ENCODE peak calls at places on chromosomes 5 and 9, in eight cellular contexts. One of them, this sample, is unnamed. For H3K4me1, the result is how much of the 10 kb centered on the place peaks cover.

GRCh38 chr9:76634356-76635054 is 129.7 kb upstream of the PCA3 start:
- DNase-seq in HepG2: peak
- DNase-seq in mammary epithelial cell: peak
- DNase-seq in H9: no peak
- DNase-seq in neural progenitor cell: no peak
- DNase-seq in PC-3: peak
- DNase-seq in GM23248: peak
- DNase-seq in astrocyte: peak
- DNase-seq in this sample: no peak

GRCh38 chr5:142806769-142807377 is 36.7 kb downstream of the ARHGAP26 start:
- DNase-seq in astrocyte: peak
- DNase-seq in HepG2: peak
- DNase-seq in PC-3: no peak
- DNase-seq in H9: no peak
- DNase-seq in mammary epithelial cell: no peak
- DNase-seq in GM23248: no peak
- DNase-seq in neural progenitor cell: no peak
- DNase-seq in this sample: no peak

GRCh38 chr5:134436523-134437339 is 25.1 kb upstream of the CDKN2AIPNL start:
- DNase-seq in H9: peak
- DNase-seq in neural progenitor cell: no peak
- DNase-seq in mammary epithelial cell: peak
- DNase-seq in HepG2: peak
- DNase-seq in GM23248: peak
- DNase-seq in astrocyte: peak
- DNase-seq in PC-3: peak
- DNase-seq in this sample: no peak

GRCh38 chr9:93079371-93079770 is 16.6 kb upstream of the CARD19 start:
- DNase-seq in neural progenitor cell: no peak
- DNase-seq in mammary epithelial cell: no peak
- DNase-seq in HepG2: no peak
- DNase-seq in PC-3: no peak
- DNase-seq in GM23248: no peak
- DNase-seq in astrocyte: no peak
- DNase-seq in H9: no peak
- DNase-seq in this sample: no peak

GRCh38 chr5:31815394-31815793 is 176.5 kb downstream of the PDZD2 start:
- DNase-seq in neural progenitor cell: no peak
- DNase-seq in astrocyte: no peak
- DNase-seq in GM23248: no peak
- DNase-seq in mammary epithelial cell: no peak
- DNase-seq in HepG2: no peak
- DNase-seq in PC-3: no peak
- DNase-seq in H9: no peak
- DNase-seq in this sample: no peak

GRCh38 chr9:136346927-136347465 is 16.5 kb downstream of the DNLZ start:
- DNase-seq in H9: no peak
- DNase-seq in astrocyte: no peak
- DNase-seq in mammary epithelial cell: no peak
- DNase-seq in PC-3: no peak
- DNase-seq in GM23248: no peak
- DNase-seq in HepG2: no peak
- DNase-seq in neural progenitor cell: no peak
- DNase-seq in this sample: no peak

GRCh38 chr9:2016411-2017208 is 1.5 kb downstream of the SMARCA2 start:
- DNase-seq in neural progenitor cell: peak
- DNase-seq in astrocyte: peak
- DNase-seq in PC-3: peak
- DNase-seq in mammary epithelial cell: peak
- DNase-seq in GM23248: peak
- DNase-seq in HepG2: peak
- DNase-seq in H9: peak
- DNase-seq in this sample: peak

GRCh38 chr9:126695186-126696090 is 81.7 kb downstream of the LMX1B start:
- DNase-seq in H9: peak
- DNase-seq in neural progenitor cell: peak
- DNase-seq in PC-3: no peak
- DNase-seq in mammary epithelial cell: no peak
- DNase-seq in astrocyte: no peak
- DNase-seq in HepG2: no peak
- DNase-seq in GM23248: no peak
- DNase-seq in this sample: peak

GRCh38 chr9:125629451-125629850 is 77.6 kb downstream of the MAPKAP1 start:
- DNase-seq in neural progenitor cell: no peak
- DNase-seq in GM23248: no peak
- DNase-seq in H9: no peak
- DNase-seq in astrocyte: no peak
- DNase-seq in PC-3: no peak
- DNase-seq in HepG2: no peak
- DNase-seq in mammary epithelial cell: no peak
- DNase-seq in this sample: no peak

GRCh38 chr5:1435369-1435768 is 9.9 kb downstream of the SLC6A3 start:
- DNase-seq in astrocyte: no peak
- DNase-seq in HepG2: no peak
- DNase-seq in GM23248: no peak
- DNase-seq in mammary epithelial cell: no peak
- DNase-seq in neural progenitor cell: no peak
- DNase-seq in H9: no peak
- DNase-seq in PC-3: no peak
- DNase-seq in this sample: peak

GRCh38 chr5:135821802-135822201 is 12.7 kb upstream of the SLC25A48 start:
- DNase-seq in GM23248: no peak
- DNase-seq in astrocyte: no peak
- DNase-seq in neural progenitor cell: no peak
- DNase-seq in H9: no peak
- DNase-seq in HepG2: no peak
- DNase-seq in mammary epithelial cell: no peak
- DNase-seq in PC-3: no peak
- DNase-seq in this sample: peak

GRCh38 chr9:117826837-117827236 is 122.6 kb downstream of the TLR4 start:
- DNase-seq in GM23248: no peak
- DNase-seq in HepG2: no peak
- DNase-seq in PC-3: no peak
- DNase-seq in H9: no peak
- DNase-seq in mammary epithelial cell: no peak
- DNase-seq in astrocyte: no peak
- DNase-seq in neural progenitor cell: no peak
- DNase-seq in this sample: no peak

GRCh38 chr5:141412853-141413539 is at the start of gene PCDHGA10:
- DNase-seq in GM23248: peak
- DNase-seq in HepG2: peak
- DNase-seq in neural progenitor cell: peak
- DNase-seq in mammary epithelial cell: peak
- DNase-seq in H9: peak
- DNase-seq in PC-3: no peak
- DNase-seq in astrocyte: peak
- DNase-seq in this sample: peak

GRCh38 chr5:132384506-132384905 is 15.0 kb downstream of the SLC22A5 start:
- DNase-seq in HepG2: no peak
- DNase-seq in H9: no peak
- DNase-seq in neural progenitor cell: no peak
- DNase-seq in PC-3: no peak
- DNase-seq in mammary epithelial cell: no peak
- DNase-seq in astrocyte: no peak
- DNase-seq in GM23248: no peak
- DNase-seq in this sample: no peak

GRCh38 chr5:7000316-7000715 is 287.1 kb downstream of the TENT4A start:
- DNase-seq in HepG2: no peak
- DNase-seq in H9: no peak
- DNase-seq in astrocyte: no peak
- DNase-seq in GM23248: no peak
- DNase-seq in neural progenitor cell: no peak
- DNase-seq in PC-3: no peak
- DNase-seq in mammary epithelial cell: no peak
- DNase-seq in this sample: no peak

GRCh38 chr5:170511550-170511949 is 7.7 kb downstream of the KCNIP1 start:
- DNase-seq in neural progenitor cell: no peak
- DNase-seq in GM23248: no peak
- DNase-seq in mammary epithelial cell: no peak
- DNase-seq in PC-3: no peak
- DNase-seq in HepG2: no peak
- DNase-seq in astrocyte: no peak
- DNase-seq in H9: no peak
- DNase-seq in this sample: no peak

GRCh38 chr9:20321683-20322082 is 300.6 kb downstream of the MLLT3 start:
- DNase-seq in neural progenitor cell: no peak
- DNase-seq in H9: no peak
- DNase-seq in mammary epithelial cell: no peak
- DNase-seq in HepG2: no peak
- DNase-seq in GM23248: peak
- DNase-seq in PC-3: no peak
- DNase-seq in astrocyte: no peak
- DNase-seq in this sample: no peak

GRCh38 chr5:79845448-79846197 is 145.4 kb downstream of the MTX3 start:
- DNase-seq in astrocyte: peak
- DNase-seq in H9: no peak
- DNase-seq in mammary epithelial cell: peak
- DNase-seq in neural progenitor cell: no peak
- DNase-seq in HepG2: no peak
- DNase-seq in GM23248: peak
- DNase-seq in PC-3: peak
- DNase-seq in this sample: peak

GRCh38 chr5:107874810-107875209 is 204.1 kb upstream of the EFNA5 start:
- DNase-seq in H9: no peak
- DNase-seq in GM23248: peak
- DNase-seq in neural progenitor cell: no peak
- DNase-seq in astrocyte: peak
- DNase-seq in PC-3: peak
- DNase-seq in HepG2: no peak
- DNase-seq in mammary epithelial cell: peak
- DNase-seq in this sample: no peak

GRCh38 chr5:181184845-181185216 is 20.2 kb downstream of the TRIM7 start:
- DNase-seq in HepG2: no peak
- DNase-seq in astrocyte: no peak
- DNase-seq in PC-3: no peak
- DNase-seq in GM23248: no peak
- DNase-seq in neural progenitor cell: no peak
- DNase-seq in H9: no peak
- DNase-seq in mammary epithelial cell: no peak
- DNase-seq in this sample: no peak

GRCh38 chr9:16139781-16140180 is 586.9 kb downstream of the CCDC171 start:
- DNase-seq in GM23248: peak
- DNase-seq in mammary epithelial cell: no peak
- DNase-seq in H9: no peak
- DNase-seq in HepG2: no peak
- DNase-seq in PC-3: no peak
- DNase-seq in neural progenitor cell: no peak
- DNase-seq in astrocyte: no peak
- DNase-seq in this sample: no peak

GRCh38 chr5:172973127-172973916 is 10.2 kb upstream of the ATP6V0E1 start:
- DNase-seq in mammary epithelial cell: no peak
- DNase-seq in H9: no peak
- DNase-seq in PC-3: no peak
- DNase-seq in astrocyte: peak
- DNase-seq in HepG2: no peak
- DNase-seq in neural progenitor cell: no peak
- DNase-seq in GM23248: peak
- DNase-seq in this sample: no peak
- H3K27ac ChIP-seq in mammary epithelial cell: no peak
- H3K27ac ChIP-seq in H9: no peak
- H3K27ac ChIP-seq in PC-3: no peak
- H3K27ac ChIP-seq in astrocyte: peak
- H3K27ac ChIP-seq in HepG2: no peak
- H3K27ac ChIP-seq in neural progenitor cell: no peak
- H3K27ac ChIP-seq in GM23248: peak
- H3K27ac ChIP-seq in this sample: peak

GRCh38 chr5:87405472-87406155 is 7.1 kb downstream of the CCNH start:
- DNase-seq in HepG2: no peak
- DNase-seq in PC-3: no peak
- DNase-seq in neural progenitor cell: no peak
- DNase-seq in H9: no peak
- DNase-seq in GM23248: no peak
- DNase-seq in astrocyte: no peak
- DNase-seq in mammary epithelial cell: no peak
- DNase-seq in this sample: no peak

GRCh38 chr5:87411586-87412416 is 929 bp downstream of the CCNH start:
- DNase-seq in GM23248: peak
- DNase-seq in astrocyte: peak
- DNase-seq in neural progenitor cell: peak
- DNase-seq in HepG2: peak
- DNase-seq in H9: peak
- DNase-seq in PC-3: peak
- DNase-seq in mammary epithelial cell: peak
- DNase-seq in this sample: peak

GRCh38 chr5:87410941-87411340 is 1.8 kb downstream of the CCNH start:
- DNase-seq in astrocyte: peak
- DNase-seq in HepG2: no peak
- DNase-seq in GM23248: peak
- DNase-seq in neural progenitor cell: no peak
- DNase-seq in H9: no peak
- DNase-seq in mammary epithelial cell: peak
- DNase-seq in PC-3: peak
- DNase-seq in this sample: no peak

GRCh38 chr5:87404359-87404758 is 8.4 kb downstream of the CCNH start:
- DNase-seq in GM23248: no peak
- DNase-seq in astrocyte: no peak
- DNase-seq in mammary epithelial cell: no peak
- DNase-seq in HepG2: no peak
- DNase-seq in neural progenitor cell: no peak
- DNase-seq in H9: no peak
- DNase-seq in PC-3: no peak
- DNase-seq in this sample: no peak

GRCh38 chr5:87408219-87408618 is 4.5 kb downstream of the CCNH start:
- DNase-seq in H9: no peak
- DNase-seq in PC-3: no peak
- DNase-seq in neural progenitor cell: no peak
- DNase-seq in astrocyte: no peak
- DNase-seq in GM23248: no peak
- DNase-seq in mammary epithelial cell: no peak
- DNase-seq in HepG2: no peak
- DNase-seq in this sample: no peak
- H3K4me1 ChIP-seq in H9: under half
- H3K4me1 ChIP-seq in PC-3: under half
- H3K4me1 ChIP-seq in neural progenitor cell: under half
- H3K4me1 ChIP-seq in astrocyte: under half
- H3K4me1 ChIP-seq in GM23248: under half
- H3K4me1 ChIP-seq in mammary epithelial cell: under half
- H3K4me1 ChIP-seq in HepG2: under half
- H3K4me1 ChIP-seq in this sample: under half

GRCh38 chr5:174668349-174668748 is 56.0 kb upstream of the MSX2 start:
- DNase-seq in astrocyte: no peak
- DNase-seq in mammary epithelial cell: no peak
- DNase-seq in GM23248: no peak
- DNase-seq in PC-3: no peak
- DNase-seq in HepG2: no peak
- DNase-seq in H9: peak
- DNase-seq in neural progenitor cell: no peak
- DNase-seq in this sample: no peak
- H2AFZ ChIP-seq in astrocyte: no peak
- H2AFZ ChIP-seq in mammary epithelial cell: no peak
- H2AFZ ChIP-seq in GM23248: no peak
- H2AFZ ChIP-seq in PC-3: no peak
- H2AFZ ChIP-seq in HepG2: no peak
- H2AFZ ChIP-seq in H9: no peak
- H2AFZ ChIP-seq in neural progenitor cell: no peak
- H2AFZ ChIP-seq in this sample: no peak

DNA sequence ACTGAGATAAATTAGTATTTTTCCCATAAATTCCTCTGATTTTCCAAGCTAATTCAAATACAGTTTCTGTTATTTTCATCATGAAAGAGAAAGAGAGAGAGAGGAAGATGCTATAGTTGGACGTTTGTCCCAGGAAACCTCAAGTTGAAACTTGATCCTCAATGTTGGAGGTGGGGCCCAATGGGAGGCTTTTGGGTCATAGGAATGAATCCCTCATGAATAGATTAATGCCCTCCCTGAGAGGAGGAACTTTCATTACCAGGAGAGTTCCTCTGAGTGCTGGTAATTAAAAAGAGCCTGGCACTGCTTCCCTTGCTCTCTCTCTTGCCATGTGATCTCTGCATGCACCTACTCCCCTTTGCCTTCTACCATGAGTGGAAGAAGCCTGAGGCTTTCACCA is 189.9 kb upstream of the SMC2 start:
- DNase-seq in PC-3: no peak
- DNase-seq in H9: no peak
- DNase-seq in GM23248: no peak
- DNase-seq in astrocyte: no peak
- DNase-seq in mammary epithelial cell: no peak
- DNase-seq in neural progenitor cell: peak
- DNase-seq in HepG2: no peak
- DNase-seq in this sample: no peak
- H3K27ac ChIP-seq in PC-3: no peak
- H3K27ac ChIP-seq in H9: no peak
- H3K27ac ChIP-seq in GM23248: no peak
- H3K27ac ChIP-seq in astrocyte: no peak
- H3K27ac ChIP-seq in mammary epithelial cell: no peak
- H3K27ac ChIP-seq in neural progenitor cell: no peak
- H3K27ac ChIP-seq in HepG2: no peak
- H3K27ac ChIP-seq in this sample: no peak

This sample was measured in osteoblast.